ENCODE peak calls at places on chromosomes 1 and 21, in six cellular contexts. A is bronchial epithelial cell, O is body of pancreas, C is suprapubic skin, U is epithelial cell of esophagus, W is cardiac fibroblast. R is an unnamed sample.

GRCh38 chr1:6512245-6512907 is 20.9 kb upstream of the PLEKHG5 start:
- DNase-seq in A (no peak), O (no peak), C (no peak), U (no peak), W (no peak), R (no peak)

GRCh38 chr1:189374816-189375215 is 1102.8 kb downstream of the BRINP3 start:
- DNase-seq in A (no peak), O (no peak), C (no peak), U (no peak), W (no peak), R (no peak)

GRCh38 chr1:188904201-188904600 is 1573.5 kb downstream of the BRINP3 start:
- DNase-seq in A (peak), O (no peak), C (no peak), U (peak), W (no peak), R (no peak)

GRCh38 chr1:236509203-236509602 is 14.6 kb upstream of the LGALS8 start:
- DNase-seq in A (no peak), O (no peak), C (no peak), U (no peak), W (no peak), R (no peak)

GRCh38 chr1:163315773-163316374 is 5.9 kb upstream of the NUF2 start:
- DNase-seq in A (peak), O (peak), C (no peak), U (peak), W (peak), R (peak)

GRCh38 chr21:29586696-29587095 is 288.0 kb downstream of the BACH1 start:
- DNase-seq in A (no peak), O (no peak), C (no peak), U (no peak), W (no peak), R (peak)

GRCh38 chr1:243713470-243714186 is 136.4 kb downstream of the AKT3 start:
- DNase-seq in A (no peak), O (no peak), C (no peak), U (no peak), W (peak), R (peak)

GRCh38 chr1:155741908-155742307 is 53.0 kb downstream of the DAP3 start:
- DNase-seq in A (no peak), O (no peak), C (no peak), U (no peak), W (no peak), R (no peak)

GRCh38 chr1:100969336-100969735 is 56.2 kb downstream of the DPH5 start:
- DNase-seq in A (no peak), O (no peak), C (no peak), U (no peak), W (no peak), R (no peak)

GRCh38 chr1:34872133-34872503 is 12.6 kb upstream of the SMIM12 start:
- DNase-seq in A (no peak), O (no peak), C (no peak), U (no peak), W (no peak), R (no peak)

GRCh38 chr1:41416552-41417334 is 55.5 kb downstream of the FOXO6 start:
- DNase-seq in A (peak), O (peak), C (no peak), U (peak), W (peak), R (peak)

GRCh38 chr1:54927475-54928240 is 40.7 kb upstream of the DHCR24 start:
- DNase-seq in A (peak), O (peak), C (no peak), U (peak), W (peak), R (peak)

GRCh38 chr1:2068951-2069350 is 18.7 kb downstream of the PRKCZ start:
- DNase-seq in A (no peak), O (no peak), C (no peak), U (no peak), W (no peak), R (no peak)

GRCh38 chr1:24900985-24901781 is 28.9 kb downstream of the RUNX3 start:
- DNase-seq in A (no peak), O (no peak), C (peak), U (no peak), W (no peak), R (no peak)

GRCh38 chr1:246632584-246633168 is 66.4 kb downstream of the CNST start:
- DNase-seq in A (peak), O (no peak), C (no peak), U (peak), W (peak), R (peak)

GRCh38 chr1:107251839-107252238 is 111.0 kb downstream of the NTNG1 start:
- DNase-seq in A (no peak), O (no peak), C (no peak), U (no peak), W (no peak), R (no peak)

GRCh38 chr1:162070094-162070748 is 730 bp downstream of the NOS1AP start:
- DNase-seq in A (no peak), O (peak), C (peak), U (no peak), W (no peak), R (no peak)

GRCh38 chr21:26130249-26130896 is 40.2 kb downstream of the APP start:
- DNase-seq in A (peak), O (no peak), C (no peak), U (peak), W (peak), R (peak)

GRCh38 chr21:26126168-26126553 is 44.4 kb downstream of the APP start:
- DNase-seq in A (no peak), O (no peak), C (no peak), U (no peak), W (no peak), R (no peak)

GRCh38 chr21:26127073-26127814 is 43.3 kb downstream of the APP start:
- DNase-seq in A (no peak), O (no peak), C (no peak), U (no peak), W (no peak), R (no peak)

GRCh38 chr21:26125433-26126167 is 45.0 kb downstream of the APP start:
- DNase-seq in A (no peak), O (no peak), C (no peak), U (no peak), W (no peak), R (peak)

GRCh38 chr21:26127918-26128317 is 42.7 kb downstream of the APP start:
- DNase-seq in A (peak), O (no peak), C (no peak), U (peak), W (peak), R (peak)
- H3K4me3 ChIP-seq in A (no peak), O (no peak), C (no peak), U (no peak), W (no peak), R (no peak)

GRCh38 chr1:20216574-20216973 is 30.3 kb upstream of the PLA2G2C start:
- DNase-seq in A (peak), O (no peak), C (no peak), U (peak), W (peak), R (peak)
- TF ChIP-seq CTCF in A (peak), O (no peak), C (no peak), U (peak), W (peak), R (peak)

GRCh38 chr1:206662396-206663092 is 22.2 kb upstream of the MAPKAPK2 start:
- DNase-seq in A (peak), O (no peak), C (no peak), U (peak), W (no peak), R (no peak)

GRCh38 chr1:206664740-206665139 is 20.0 kb upstream of the MAPKAPK2 start:
- DNase-seq in A (no peak), O (no peak), C (no peak), U (no peak), W (no peak), R (no peak)

GRCh38 chr1:206661161-206661820 is 23.4 kb upstream of the MAPKAPK2 start:
- DNase-seq in A (no peak), O (no peak), C (no peak), U (no peak), W (no peak), R (no peak)

GRCh38 chr1:206666954-206667353 is 17.8 kb upstream of the MAPKAPK2 start:
- DNase-seq in A (no peak), O (no peak), C (no peak), U (no peak), W (no peak), R (no peak)

GRCh38 chr1:206663832-206664652 is 20.7 kb upstream of the MAPKAPK2 start:
- DNase-seq in A (peak), O (peak), C (peak), U (peak), W (peak), R (peak)
- H3K4me3 ChIP-seq in A (no peak), O (no peak), C (no peak), U (no peak), W (no peak), R (no peak)

GRCh38 chr1:156961709-156962108 is 41.3 kb downstream of the LRRC71 start:
- DNase-seq in A (no peak), O (no peak), C (no peak), U (no peak), W (no peak), R (no peak)
- TF ChIP-seq CTCF in A (no peak), O (no peak), C (no peak), U (peak), W (peak), R (peak)

GRCh38 chr1:29541641-29542040 is 305.3 kb downstream of the PTPRU start:
- DNase-seq in A (no peak), O (no peak), C (peak), U (no peak), W (no peak), R (no peak)
- H3K4me3 ChIP-seq in A (no peak), O (no peak), C (no peak), U (no peak), W (no peak), R (no peak)

DNA sequence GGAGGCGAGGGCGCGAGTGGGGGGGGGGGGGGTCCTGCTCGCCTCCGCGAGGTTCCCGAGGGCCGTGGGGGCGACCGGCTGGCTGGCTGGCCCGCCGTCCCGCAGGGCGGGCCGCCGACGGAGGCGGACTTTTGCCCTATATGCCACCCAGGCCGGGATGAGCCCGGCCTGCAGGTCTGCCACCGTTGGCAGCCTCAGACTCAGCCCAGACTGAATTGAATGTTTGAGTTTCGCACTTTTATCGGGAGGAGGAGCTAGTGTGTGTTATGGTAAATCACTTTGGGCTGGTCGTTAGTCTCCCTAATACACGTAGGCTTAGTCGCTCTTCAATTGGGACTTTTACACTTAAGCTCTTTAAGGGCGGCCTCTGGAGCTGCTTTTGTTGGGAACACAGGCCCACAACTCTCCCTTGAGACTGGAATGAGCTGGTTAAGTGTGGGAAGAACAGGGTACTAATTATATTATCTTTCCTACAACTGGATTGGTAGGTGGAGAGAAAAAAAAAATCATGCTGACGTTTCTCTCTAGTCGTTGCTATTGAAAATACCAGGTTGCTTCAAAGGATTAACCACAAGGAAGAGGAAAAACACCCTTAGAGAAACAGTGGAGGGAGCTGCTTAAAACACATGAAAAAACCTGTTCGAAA is 1.3 kb upstream of the IRF2BP2 start:
- DNase-seq in A (peak), O (no peak), C (no peak), U (peak), W (peak), R (peak)
- TF ChIP-seq CTCF in A (peak), O (no peak), C (no peak), U (peak), W (no peak), R (peak)

GRCh38 chr21:15063081-15063820 is 1.5 kb downstream of the NRIP1 start:
- DNase-seq in A (peak), O (no peak), C (no peak), U (peak), W (no peak), R (peak)

GRCh38 chr21:15062566-15062965 is 2.2 kb downstream of the NRIP1 start:
- DNase-seq in A (peak), O (no peak), C (no peak), U (peak), W (peak), R (peak)

GRCh38 chr21:15061284-15061683 is 3.5 kb downstream of the NRIP1 start:
- DNase-seq in A (no peak), O (no peak), C (no peak), U (no peak), W (no peak), R (no peak)

GRCh38 chr21:15060776-15061175 is 4.0 kb downstream of the NRIP1 start:
- DNase-seq in A (peak), O (no peak), C (no peak), U (peak), W (no peak), R (peak)

DNA sequence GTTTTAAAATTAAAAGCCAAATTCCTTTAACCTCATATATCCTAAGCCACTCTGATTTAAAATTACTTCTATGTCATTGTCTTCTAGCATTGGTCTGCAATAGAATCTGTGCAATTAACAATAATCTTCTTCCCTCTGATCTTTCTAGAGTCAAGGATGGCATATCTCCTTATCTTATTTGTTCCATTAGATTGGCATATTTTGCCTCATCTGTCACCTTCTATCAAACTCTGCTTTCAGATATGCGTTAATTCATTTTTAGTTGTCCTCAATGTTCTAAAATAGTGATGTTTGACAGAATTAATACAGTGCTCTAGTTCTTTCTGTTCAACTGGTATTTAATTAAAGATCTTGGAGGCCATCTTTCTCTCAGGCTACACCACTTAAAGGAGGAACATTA is 3.1 kb downstream of the NRIP1 start:
- DNase-seq in A (no peak), O (no peak), C (no peak), U (no peak), W (no peak), R (no peak)
- H3K4me3 ChIP-seq in A (no peak), O (no peak), C (no peak), U (no peak), W (no peak), R (peak)

DNA sequence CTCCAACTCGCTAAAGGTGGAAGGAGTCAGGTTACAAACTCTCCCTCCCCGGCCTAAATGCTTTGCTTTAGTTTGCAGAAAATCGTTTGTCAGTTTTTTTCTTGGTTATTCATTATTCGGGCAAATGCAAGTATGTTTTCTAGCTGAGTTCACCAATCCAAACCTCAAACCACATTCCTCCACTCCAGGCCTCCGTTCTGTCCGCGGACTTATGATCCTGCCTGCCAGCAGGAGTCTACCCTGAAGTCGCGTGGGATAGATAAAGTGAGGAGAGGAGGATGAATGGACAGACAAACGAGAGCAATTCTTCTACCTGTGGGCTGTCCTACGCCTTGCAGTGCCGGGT is 1.3 kb downstream of the ADAMTS1 start:
- DNase-seq in A (peak), O (no peak), C (no peak), U (peak), W (peak), R (peak)
- TF ChIP-seq CTCF in A (no peak), O (no peak), C (no peak), U (peak), W (peak), R (peak)

DNA sequence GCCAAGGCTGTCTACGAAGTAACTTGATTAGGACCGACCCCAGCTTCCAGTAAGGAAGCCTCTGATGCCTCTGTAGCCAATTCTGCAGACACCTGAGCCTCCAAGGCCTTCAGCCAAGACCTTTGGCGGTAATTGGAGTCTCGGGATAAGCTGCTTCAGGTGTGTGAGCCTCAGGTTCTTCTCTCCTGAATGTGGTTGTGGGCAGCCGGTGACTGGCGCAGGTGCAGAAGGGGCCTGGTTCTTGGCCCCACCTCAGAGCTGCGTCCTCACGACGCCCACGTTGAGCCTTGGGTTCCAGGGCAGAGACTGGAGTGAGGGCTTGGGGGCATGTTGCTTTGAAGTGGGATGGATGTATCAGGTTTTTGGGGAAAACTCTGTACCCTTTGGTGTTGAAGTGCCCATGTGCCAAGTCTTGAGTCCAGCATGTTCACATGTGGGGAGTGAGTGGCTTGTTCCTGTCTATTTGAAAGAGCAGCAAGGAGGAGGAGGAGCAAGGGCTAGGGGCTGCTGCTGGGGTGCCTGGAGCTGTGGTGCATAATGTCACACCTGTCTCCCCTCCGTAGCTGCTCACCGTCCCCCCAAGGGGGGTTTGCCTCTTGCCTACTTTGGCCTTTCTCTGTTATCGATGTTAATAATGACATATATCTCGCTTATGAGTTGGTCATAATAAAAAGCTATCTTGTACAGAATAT is 1.4 kb downstream of the PSEN2 start:
- DNase-seq in A (no peak), O (peak), C (no peak), U (no peak), W (no peak), R (no peak)
- H3K4me3 ChIP-seq in A (no peak), O (peak), C (peak), U (peak), W (no peak), R (peak)

R was measured in choroid plexus epithelial cell.